ENCODE peak calls at places on chromosomes 5 and 9, in six cellular contexts. One of them, this sample, is unnamed. For H3K36me3, the result is how much of the 10 kb centered on the place peaks cover.

GRCh38 chr5:128498844-128499455 is 39.1 kb downstream of the FBN2 start:
- DNase-seq in ovary: no peak
- DNase-seq in fibroblast of lung: peak
- DNase-seq in neural progenitor cell: peak
- DNase-seq in heart right ventricle: no peak
- DNase-seq in cardiac muscle cell: peak
- DNase-seq in this sample: peak

GRCh38 chr5:43354774-43355173 is 41.6 kb upstream of the HMGCS1 start:
- DNase-seq in ovary: no peak
- DNase-seq in fibroblast of lung: no peak
- DNase-seq in neural progenitor cell: no peak
- DNase-seq in heart right ventricle: no peak
- DNase-seq in cardiac muscle cell: no peak
- DNase-seq in this sample: no peak

GRCh38 chr5:168916266-168916665 is 337.1 kb upstream of the PANK3 start:
- DNase-seq in ovary: peak
- DNase-seq in fibroblast of lung: no peak
- DNase-seq in neural progenitor cell: no peak
- DNase-seq in heart right ventricle: peak
- DNase-seq in cardiac muscle cell: peak
- DNase-seq in this sample: peak

GRCh38 chr9:86321373-86321772 is 32.8 kb downstream of the TUT7 start:
- DNase-seq in ovary: no peak
- DNase-seq in fibroblast of lung: peak
- DNase-seq in neural progenitor cell: no peak
- DNase-seq in heart right ventricle: no peak
- DNase-seq in cardiac muscle cell: peak
- DNase-seq in this sample: peak

GRCh38 chr5:108003178-108003577 is 332.4 kb upstream of the EFNA5 start:
- DNase-seq in ovary: no peak
- DNase-seq in fibroblast of lung: peak
- DNase-seq in neural progenitor cell: no peak
- DNase-seq in heart right ventricle: no peak
- DNase-seq in cardiac muscle cell: peak
- DNase-seq in this sample: no peak

GRCh38 chr5:97181856-97182545 is 1.0 kb downstream of the RIOK2 start:
- DNase-seq in ovary: no peak
- DNase-seq in fibroblast of lung: peak
- DNase-seq in neural progenitor cell: no peak
- DNase-seq in heart right ventricle: no peak
- DNase-seq in cardiac muscle cell: peak
- DNase-seq in this sample: no peak

GRCh38 chr9:107841078-107841477 is 351.5 kb upstream of the KLF4 start:
- DNase-seq in ovary: no peak
- DNase-seq in fibroblast of lung: no peak
- DNase-seq in neural progenitor cell: no peak
- DNase-seq in heart right ventricle: no peak
- DNase-seq in cardiac muscle cell: no peak
- DNase-seq in this sample: no peak

GRCh38 chr5:17012289-17012688 is 76.2 kb upstream of the MYO10 start:
- DNase-seq in ovary: no peak
- DNase-seq in fibroblast of lung: no peak
- DNase-seq in neural progenitor cell: no peak
- DNase-seq in heart right ventricle: no peak
- DNase-seq in cardiac muscle cell: peak
- DNase-seq in this sample: no peak

GRCh38 chr9:91177661-91178280 is 183.9 kb downstream of the AUH start:
- DNase-seq in ovary: peak
- DNase-seq in fibroblast of lung: peak
- DNase-seq in neural progenitor cell: no peak
- DNase-seq in heart right ventricle: no peak
- DNase-seq in cardiac muscle cell: no peak
- DNase-seq in this sample: no peak

GRCh38 chr5:116378007-116378831 is 196.4 kb downstream of the SEMA6A start:
- DNase-seq in ovary: no peak
- DNase-seq in fibroblast of lung: no peak
- DNase-seq in neural progenitor cell: no peak
- DNase-seq in heart right ventricle: no peak
- DNase-seq in cardiac muscle cell: no peak
- DNase-seq in this sample: no peak

GRCh38 chr5:37847978-37848425 is 8.2 kb upstream of the GDNF start:
- DNase-seq in ovary: no peak
- DNase-seq in fibroblast of lung: peak
- DNase-seq in neural progenitor cell: no peak
- DNase-seq in heart right ventricle: no peak
- DNase-seq in cardiac muscle cell: peak
- DNase-seq in this sample: no peak

GRCh38 chr9:72262063-72262462 is 102.9 kb downstream of the ZFAND5 start:
- DNase-seq in ovary: no peak
- DNase-seq in fibroblast of lung: no peak
- DNase-seq in neural progenitor cell: no peak
- DNase-seq in heart right ventricle: no peak
- DNase-seq in cardiac muscle cell: no peak
- DNase-seq in this sample: no peak

GRCh38 chr9:88706193-88707112 is 171.5 kb downstream of the NXNL2 start:
- DNase-seq in ovary: no peak
- DNase-seq in fibroblast of lung: no peak
- DNase-seq in neural progenitor cell: peak
- DNase-seq in heart right ventricle: no peak
- DNase-seq in cardiac muscle cell: no peak
- DNase-seq in this sample: no peak

GRCh38 chr9:70260606-70261005 is 1.8 kb downstream of the SMC5 start:
- DNase-seq in ovary: no peak
- DNase-seq in fibroblast of lung: no peak
- DNase-seq in neural progenitor cell: no peak
- DNase-seq in heart right ventricle: no peak
- DNase-seq in cardiac muscle cell: no peak
- DNase-seq in this sample: no peak

GRCh38 chr5:138566792-138567191 is 8.4 kb downstream of the HSPA9 start:
- DNase-seq in ovary: no peak
- DNase-seq in fibroblast of lung: no peak
- DNase-seq in neural progenitor cell: no peak
- DNase-seq in heart right ventricle: no peak
- DNase-seq in cardiac muscle cell: no peak
- DNase-seq in this sample: no peak

GRCh38 chr5:45262061-45262590 is 434.1 kb downstream of the HCN1 start:
- DNase-seq in ovary: no peak
- DNase-seq in fibroblast of lung: no peak
- DNase-seq in neural progenitor cell: no peak
- DNase-seq in heart right ventricle: no peak
- DNase-seq in cardiac muscle cell: no peak
- DNase-seq in this sample: no peak

GRCh38 chr5:173287086-173287485 is 41.1 kb downstream of the STC2 start:
- DNase-seq in ovary: no peak
- DNase-seq in fibroblast of lung: no peak
- DNase-seq in neural progenitor cell: no peak
- DNase-seq in heart right ventricle: no peak
- DNase-seq in cardiac muscle cell: no peak
- DNase-seq in this sample: no peak

GRCh38 chr9:27530915-27531762 is 1.5 kb upstream of the MOB3B start:
- DNase-seq in ovary: no peak
- DNase-seq in fibroblast of lung: no peak
- DNase-seq in neural progenitor cell: no peak
- DNase-seq in heart right ventricle: no peak
- DNase-seq in cardiac muscle cell: no peak
- DNase-seq in this sample: no peak

GRCh38 chr9:133117271-133118178 is 3.5 kb downstream of the RALGDS start:
- DNase-seq in ovary: no peak
- DNase-seq in fibroblast of lung: peak
- DNase-seq in neural progenitor cell: no peak
- DNase-seq in heart right ventricle: peak
- DNase-seq in cardiac muscle cell: peak
- DNase-seq in this sample: peak

GRCh38 chr5:5979362-5979760 is 399.0 kb downstream of the MED10 start:
- DNase-seq in ovary: no peak
- DNase-seq in fibroblast of lung: no peak
- DNase-seq in neural progenitor cell: no peak
- DNase-seq in heart right ventricle: no peak
- DNase-seq in cardiac muscle cell: no peak
- DNase-seq in this sample: no peak

GRCh38 chr5:103804714-103805113 is 242.1 kb upstream of the NUDT12 start:
- DNase-seq in ovary: no peak
- DNase-seq in fibroblast of lung: no peak
- DNase-seq in neural progenitor cell: no peak
- DNase-seq in heart right ventricle: no peak
- DNase-seq in cardiac muscle cell: no peak
- DNase-seq in this sample: no peak

GRCh38 chr5:16930487-16930886 is 5.6 kb downstream of the MYO10 start:
- DNase-seq in ovary: no peak
- DNase-seq in fibroblast of lung: no peak
- DNase-seq in neural progenitor cell: peak
- DNase-seq in heart right ventricle: no peak
- DNase-seq in cardiac muscle cell: no peak
- DNase-seq in this sample: no peak

GRCh38 chr9:79660615-79661014 is 88.8 kb downstream of the TLE4 start:
- DNase-seq in ovary: no peak
- DNase-seq in fibroblast of lung: no peak
- DNase-seq in neural progenitor cell: peak
- DNase-seq in heart right ventricle: no peak
- DNase-seq in cardiac muscle cell: no peak
- DNase-seq in this sample: no peak

GRCh38 chr9:75131700-75132099 is 43.4 kb downstream of the OSTF1 start:
- DNase-seq in ovary: no peak
- DNase-seq in fibroblast of lung: no peak
- DNase-seq in neural progenitor cell: no peak
- DNase-seq in heart right ventricle: no peak
- DNase-seq in cardiac muscle cell: no peak
- DNase-seq in this sample: no peak

GRCh38 chr9:75134495-75134894 is 46.2 kb downstream of the OSTF1 start:
- DNase-seq in ovary: no peak
- DNase-seq in fibroblast of lung: no peak
- DNase-seq in neural progenitor cell: peak
- DNase-seq in heart right ventricle: no peak
- DNase-seq in cardiac muscle cell: no peak
- DNase-seq in this sample: no peak

GRCh38 chr9:75130621-75131020 is 42.3 kb downstream of the OSTF1 start:
- DNase-seq in ovary: no peak
- DNase-seq in fibroblast of lung: peak
- DNase-seq in neural progenitor cell: no peak
- DNase-seq in heart right ventricle: no peak
- DNase-seq in cardiac muscle cell: no peak
- DNase-seq in this sample: no peak

GRCh38 chr9:75132244-75132643 is 43.9 kb downstream of the OSTF1 start:
- DNase-seq in ovary: no peak
- DNase-seq in fibroblast of lung: no peak
- DNase-seq in neural progenitor cell: no peak
- DNase-seq in heart right ventricle: no peak
- DNase-seq in cardiac muscle cell: no peak
- DNase-seq in this sample: no peak

DNA sequence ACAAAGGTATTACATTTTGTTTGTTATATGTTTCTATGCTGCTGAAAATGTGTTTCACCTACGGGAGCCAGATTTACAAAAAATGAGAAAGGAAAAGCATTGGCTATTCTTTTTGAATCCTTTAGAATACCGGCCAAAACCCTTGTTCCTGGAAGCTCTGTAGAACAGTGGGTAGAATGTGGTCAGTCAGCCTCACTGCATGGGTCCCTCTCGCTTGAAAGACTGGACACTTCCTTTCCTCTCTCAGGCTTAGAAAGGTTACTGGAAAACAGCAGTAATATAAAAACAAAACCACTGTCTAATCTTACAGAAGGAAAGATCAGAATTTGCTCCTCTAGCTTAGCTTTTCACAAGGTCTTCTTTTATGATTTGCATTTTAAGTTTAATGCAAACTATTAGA is 45.1 kb downstream of the OSTF1 start:
- DNase-seq in ovary: no peak
- DNase-seq in fibroblast of lung: no peak
- DNase-seq in neural progenitor cell: peak
- DNase-seq in heart right ventricle: no peak
- DNase-seq in cardiac muscle cell: no peak
- DNase-seq in this sample: no peak
- H3K27ac ChIP-seq in ovary: no peak
- H3K27ac ChIP-seq in fibroblast of lung: no peak
- H3K27ac ChIP-seq in neural progenitor cell: no peak
- H3K27ac ChIP-seq in heart right ventricle: no peak
- H3K27ac ChIP-seq in cardiac muscle cell: no peak
- H3K27ac ChIP-seq in this sample: no peak

GRCh38 chr9:87406545-87407166 is 91.0 kb upstream of the DAPK1 start:
- DNase-seq in ovary: no peak
- DNase-seq in fibroblast of lung: no peak
- DNase-seq in neural progenitor cell: no peak
- DNase-seq in heart right ventricle: no peak
- DNase-seq in cardiac muscle cell: no peak
- DNase-seq in this sample: no peak
- H3K4me3 ChIP-seq in ovary: no peak
- H3K4me3 ChIP-seq in fibroblast of lung: no peak
- H3K4me3 ChIP-seq in neural progenitor cell: no peak
- H3K4me3 ChIP-seq in heart right ventricle: no peak
- H3K4me3 ChIP-seq in cardiac muscle cell: no peak
- H3K4me3 ChIP-seq in this sample: no peak

DNA sequence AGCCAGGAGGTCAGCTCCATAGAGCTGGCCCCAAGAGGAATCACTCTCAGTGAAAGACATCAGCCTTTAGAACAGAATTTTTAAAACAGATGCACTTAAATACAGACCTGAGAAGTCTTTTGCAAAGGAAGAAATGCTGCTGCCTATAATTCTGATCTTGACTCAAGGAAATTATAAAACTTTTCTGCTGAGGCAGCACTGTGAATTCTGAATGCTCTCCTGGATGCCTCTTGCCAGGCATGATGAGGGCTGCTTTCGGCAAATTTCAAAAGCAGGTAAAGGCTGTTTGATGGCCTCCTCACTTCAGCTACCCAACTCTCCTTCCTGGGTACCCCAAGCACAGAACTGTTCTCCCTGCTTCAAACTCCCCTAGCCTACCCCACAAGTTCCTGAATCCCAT is 174.8 kb downstream of the CDK5RAP2 start:
- DNase-seq in ovary: no peak
- DNase-seq in fibroblast of lung: no peak
- DNase-seq in neural progenitor cell: no peak
- DNase-seq in heart right ventricle: no peak
- DNase-seq in cardiac muscle cell: no peak
- DNase-seq in this sample: no peak
- H3K36me3 ChIP-seq in ovary: under half
- H3K36me3 ChIP-seq in fibroblast of lung: under half
- H3K36me3 ChIP-seq in neural progenitor cell: under half
- H3K36me3 ChIP-seq in heart right ventricle: under half
- H3K36me3 ChIP-seq in cardiac muscle cell: under half
- H3K36me3 ChIP-seq in this sample: under half

GRCh38 chr9:37978983-37979382 is 75.1 kb upstream of the SLC25A51 start:
- DNase-seq in ovary: no peak
- DNase-seq in fibroblast of lung: no peak
- DNase-seq in neural progenitor cell: no peak
- DNase-seq in heart right ventricle: no peak
- DNase-seq in cardiac muscle cell: no peak
- DNase-seq in this sample: no peak

GRCh38 chr9:37977851-37978250 is 73.9 kb upstream of the SLC25A51 start:
- DNase-seq in ovary: no peak
- DNase-seq in fibroblast of lung: no peak
- DNase-seq in neural progenitor cell: no peak
- DNase-seq in heart right ventricle: no peak
- DNase-seq in cardiac muscle cell: peak
- DNase-seq in this sample: no peak

GRCh38 chr9:37974506-37975173 is 70.7 kb upstream of the SLC25A51 start:
- DNase-seq in ovary: no peak
- DNase-seq in fibroblast of lung: peak
- DNase-seq in neural progenitor cell: no peak
- DNase-seq in heart right ventricle: no peak
- DNase-seq in cardiac muscle cell: no peak
- DNase-seq in this sample: no peak

GRCh38 chr9:37975639-37976038 is 71.7 kb upstream of the SLC25A51 start:
- DNase-seq in ovary: no peak
- DNase-seq in fibroblast of lung: no peak
- DNase-seq in neural progenitor cell: no peak
- DNase-seq in heart right ventricle: no peak
- DNase-seq in cardiac muscle cell: no peak
- DNase-seq in this sample: no peak

GRCh38 chr9:37976714-37977477 is 73.0 kb upstream of the SLC25A51 start:
- DNase-seq in ovary: no peak
- DNase-seq in fibroblast of lung: peak
- DNase-seq in neural progenitor cell: no peak
- DNase-seq in heart right ventricle: no peak
- DNase-seq in cardiac muscle cell: peak
- DNase-seq in this sample: peak
- H3K27ac ChIP-seq in ovary: no peak
- H3K27ac ChIP-seq in fibroblast of lung: peak
- H3K27ac ChIP-seq in neural progenitor cell: no peak
- H3K27ac ChIP-seq in heart right ventricle: no peak
- H3K27ac ChIP-seq in cardiac muscle cell: no peak
- H3K27ac ChIP-seq in this sample: peak